ENCODE peak calls at places on chromosomes 7 and 10, in eight cellular contexts. O, Z, E, A, J, T, R and S are unnamed samples.

GRCh38 chr7:105654994-105655900 is 74.0 kb upstream of the EFCAB10 start:
- DNase-seq in R (peak; percentile 72), Z (no peak), J (no peak), A (no peak), T (peak; percentile 44), E (peak; percentile 68), O (peak; percentile 44), S (no peak)

GRCh38 chr10:133157662-133158436 is 2.2 kb upstream of the KNDC1 start:
- DNase-seq in E (no peak), T (no peak), O (no peak), A (no peak), J (peak; percentile 39), Z (no peak), R (no peak), S (no peak)

GRCh38 chr10:111098679-111099437 is 22.0 kb downstream of the ADRA2A start:
- DNase-seq in R (no peak), A (no peak), J (no peak), E (no peak), O (no peak), T (no peak), Z (no peak), S (no peak)

GRCh38 chr7:85806321-85806720 is 619.5 kb upstream of the SEMA3D start:
- DNase-seq in A (no peak), Z (no peak), O (peak; percentile 13), J (no peak), E (no peak), T (no peak), R (no peak), S (no peak)

GRCh38 chr10:116654816-116655215 is 34.1 kb downstream of the PNLIPRP2 start:
- DNase-seq in R (no peak), J (no peak), T (no peak), A (no peak), E (no peak), O (peak; percentile 15), Z (no peak), S (no peak)

GRCh38 chr7:98879198-98879988 is 1.1 kb downstream of the TRRAP start:
- DNase-seq in R (peak; percentile 62), J (no peak), Z (no peak), T (peak; percentile 34), E (no peak), O (peak; percentile 59), A (peak; percentile 74), S (peak; percentile 48)

GRCh38 chr10:51653025-51653424 is 46.4 kb downstream of the CSTF2T start:
- DNase-seq in A (no peak), J (no peak), T (no peak), R (no peak), O (no peak), E (no peak), Z (no peak), S (no peak)

GRCh38 chr10:133442967-133443924 is 10.5 kb upstream of the SCART1 start:
- DNase-seq in E (no peak), Z (no peak), A (no peak), T (peak; percentile 17), O (no peak), R (no peak), J (no peak), S (no peak)

GRCh38 chr10:125101049-125101448 is 59.3 kb downstream of the CTBP2 start:
- DNase-seq in Z (no peak), R (no peak), T (no peak), J (no peak), O (no peak), E (peak; percentile 22), A (no peak), S (no peak)

GRCh38 chr10:64682043-64682442 is 1160.8 kb downstream of the REEP3 start:
- DNase-seq in Z (no peak), J (no peak), R (no peak), A (no peak), T (no peak), O (peak; percentile 45), E (no peak), S (no peak)

GRCh38 chr7:96225251-96225650 is 96.6 kb downstream of the SLC25A13 start:
- DNase-seq in T (no peak), J (no peak), E (no peak), A (no peak), R (no peak), Z (no peak), O (no peak), S (no peak)

GRCh38 chr7:38728145-38728544 is 97.0 kb upstream of the AMPH start:
- DNase-seq in A (no peak), R (no peak), J (no peak), O (peak; percentile 39), Z (no peak), T (no peak), E (no peak), S (no peak)

GRCh38 chr10:35379226-35380137 is 43.2 kb downstream of the CCNY start:
- DNase-seq in O (peak; percentile 40), Z (no peak), T (peak; percentile 66), A (peak; percentile 53), E (no peak), J (no peak), R (peak; percentile 20), S (no peak)

GRCh38 chr7:142808802-142809583 is 38.2 kb downstream of the PRSS2 start:
- DNase-seq in T (no peak), Z (no peak), E (peak; percentile 56), O (peak; percentile 94), J (peak; percentile 60), R (no peak), A (peak; percentile 99), S (peak; percentile 95)

GRCh38 chr7:99098824-99099498 is 44.9 kb downstream of the SMURF1 start:
- DNase-seq in O (peak; percentile 56), R (no peak), A (no peak), J (no peak), Z (no peak), T (no peak), E (no peak), S (no peak)

GRCh38 chr7:99938296-99938695 is 8.9 kb upstream of the GJC3 start:
- DNase-seq in T (no peak), J (no peak), R (no peak), Z (no peak), O (no peak), A (no peak), E (no peak), S (no peak)

GRCh38 chr10:17428616-17429097 is 25.7 kb downstream of the ST8SIA6 start:
- DNase-seq in T (no peak), R (no peak), E (no peak), O (no peak), A (peak; percentile 84), J (no peak), Z (no peak), S (peak; percentile 58)

GRCh38 chr10:80416401-80417098 is 8.2 kb downstream of the PRXL2A start:
- DNase-seq in E (peak; percentile 34), T (peak; percentile 86), J (no peak), A (no peak), R (peak; percentile 94), Z (no peak), O (no peak), S (no peak)

GRCh38 chr7:142554555-142555532 is 194.4 kb upstream of the PRSS1 start:
- DNase-seq in Z (no peak), E (no peak), R (peak; percentile 48), T (no peak), A (no peak), J (no peak), O (no peak), S (no peak)

GRCh38 chr7:36207451-36208291 is 54.6 kb downstream of the EEPD1 start:
- DNase-seq in R (peak; percentile 57), E (peak; percentile 36), T (peak; percentile 81), Z (no peak), J (peak; percentile 50), O (peak; percentile 70), A (no peak), S (peak; percentile 59)

GRCh38 chr7:3879337-3880054 is 578.4 kb downstream of the SDK1 start:
- DNase-seq in J (no peak), R (no peak), E (no peak), Z (no peak), O (no peak), A (no peak), T (no peak), S (no peak)

GRCh38 chr7:116762951-116763350 is 91.0 kb downstream of the MET start:
- DNase-seq in Z (no peak), A (no peak), R (no peak), T (no peak), J (no peak), E (no peak), O (no peak), S (no peak)

GRCh38 chr10:97759157-97759980 is 12.4 kb downstream of the SFRP5 start:
- DNase-seq in A (peak; percentile 39), J (peak; percentile 76), T (peak; percentile 70), R (peak; percentile 77), O (peak; percentile 59), E (peak; percentile 67), Z (peak; percentile 68), S (no peak)

GRCh38 chr7:75657866-75658265 is 80.9 kb downstream of the HIP1 start:
- DNase-seq in T (no peak), Z (no peak), O (no peak), A (no peak), J (no peak), E (no peak), R (no peak), S (no peak)

GRCh38 chr10:129770286-129770685 is 193.8 kb downstream of the EBF3 start:
- DNase-seq in T (no peak), Z (no peak), E (peak; percentile 17), R (peak; percentile 4), A (no peak), O (no peak), J (peak; percentile 33), S (no peak)

DNA sequence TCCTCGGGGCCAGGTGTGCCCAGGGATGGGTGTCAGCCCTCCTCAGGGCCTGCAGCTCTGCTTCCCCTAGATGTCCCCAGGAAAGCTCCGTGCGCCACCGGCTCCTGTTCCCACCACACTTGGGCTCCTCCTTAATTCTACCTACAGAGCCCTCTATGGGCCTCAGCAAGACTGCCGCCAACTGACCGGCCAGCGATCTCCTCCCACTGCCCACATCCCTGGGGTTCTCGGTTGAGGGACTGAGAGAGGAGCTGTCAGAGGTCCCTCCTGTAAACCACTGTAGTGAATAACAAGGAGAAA is 5.3 kb upstream of the LDB3 start:
- DNase-seq in R (no peak), A (no peak), J (peak; percentile 35), E (no peak), O (no peak), T (peak; percentile 24), Z (no peak), S (no peak)
- H3K27ac ChIP-seq in R (no peak overlapping the region), A (no peak overlapping the region), J (no peak overlapping the region), E (no peak overlapping the region), O (no peak overlapping the region), T (peak overlapping the region; percentile 99), Z (no peak overlapping the region), S (no peak overlapping the region)

GRCh38 chr10:77887631-77888355 is 38.8 kb downstream of the DLG5 start:
- DNase-seq in J (no peak), Z (no peak), T (no peak), A (no peak), R (peak; percentile 63), E (no peak), O (peak; percentile 42), S (no peak)
- H3K4me3 ChIP-seq in J (peak overlapping the region; percentile 30), Z (peak overlapping the region; percentile 34), T (no peak overlapping the region), A (no peak overlapping the region), R (no peak overlapping the region), E (peak overlapping the region; percentile 34), O (no peak overlapping the region), S (no peak overlapping the region)

GRCh38 chr10:79018591-79019011 is 50.2 kb upstream of the ZMIZ1 start:
- DNase-seq in R (no peak), E (no peak), A (no peak), T (no peak), Z (no peak), O (no peak), J (peak; percentile 40), S (no peak)
- H3K4me1 ChIP-seq in R (peaks cover 13% of the 10 kb centered on the region), E (peaks cover 11% of the 10 kb centered on the region), A (no peaks in the 10 kb centered on the region), T (peaks cover 3% of the 10 kb centered on the region), Z (peaks cover 2% of the 10 kb centered on the region), O (no peaks in the 10 kb centered on the region), J (peaks cover 4% of the 10 kb centered on the region), S (no peaks in the 10 kb centered on the region)

GRCh38 chr10:77333610-77334340 is 303.8 kb downstream of the KCNMA1 start:
- DNase-seq in Z (no peak), R (no peak), E (no peak), T (no peak), O (no peak), A (no peak), J (no peak), S (no peak)
- H3K27ac ChIP-seq in Z (no peak overlapping the region), R (no peak overlapping the region), E (no peak overlapping the region), T (no peak overlapping the region), O (no peak overlapping the region), A (no peak overlapping the region), J (no peak overlapping the region), S (no peak overlapping the region)